ENCODE peak calls at places on chromosomes 5 and 9, in five cellular contexts. M is fibroblast of mammary gland, I is cardiac muscle cell, N is choroid plexus epithelial cell, J is fibroblast of villous mesenchyme. Z is an unnamed sample.
A peak's percentile ranks its signal among the peaks of the same experiment; 100 is the strongest.

GRCh38 chr9:129604766-129605163 is 16.1 kb downstream of the C9orf50 start:
- DNase-seq in M (no peak), N (no peak), I (no peak), J (no peak), Z (no peak)

GRCh38 chr9:118170032-118170955 is 466.1 kb downstream of the TLR4 start:
- DNase-seq in J (peak; percentile 11), I (peak; percentile 31), N (peak; percentile 61), M (peak; percentile 52), Z (peak; percentile 2)

GRCh38 chr5:140041492-140042421 is 1.3 kb downstream of the NRG2 start:
- DNase-seq in M (peak; percentile 42), J (no peak), N (peak; percentile 25), I (peak; percentile 58), Z (peak; percentile 55)

GRCh38 chr9:129285382-129285781 is 107.3 kb upstream of the IER5L start:
- DNase-seq in I (no peak), J (no peak), M (no peak), N (no peak), Z (no peak)

GRCh38 chr5:96649251-96649937 is 12.8 kb upstream of the CAST start:
- DNase-seq in I (no peak), J (peak; percentile 54), M (peak; percentile 40), N (peak; percentile 24), Z (no peak)

GRCh38 chr5:11507156-11507910 is 396.9 kb downstream of the CTNND2 start:
- DNase-seq in J (no peak), M (no peak), N (no peak), I (no peak), Z (no peak)

GRCh38 chr5:168992687-168993086 is 308.3 kb downstream of the SLIT3 start:
- DNase-seq in N (no peak), J (no peak), M (no peak), I (no peak), Z (no peak)

GRCh38 chr5:119031047-119031886 is 39.6 kb upstream of the DMXL1 start:
- DNase-seq in I (no peak), J (no peak), N (no peak), M (no peak), Z (no peak)

GRCh38 chr9:72540348-72540873 is 19.0 kb downstream of the TMC1 start:
- DNase-seq in M (peak; percentile 74), J (peak; percentile 24), I (no peak), N (peak; percentile 43), Z (peak; percentile 68)

GRCh38 chr9:91740713-91741112 is 209.3 kb downstream of the ROR2 start:
- DNase-seq in M (peak; percentile 81), N (peak; percentile 94), I (peak; percentile 87), J (peak; percentile 76), Z (no peak)

GRCh38 chr9:70123695-70124094 is 80.0 kb downstream of the MAMDC2 start:
- DNase-seq in I (peak; percentile 29), M (no peak), J (no peak), N (no peak), Z (no peak)

GRCh38 chr5:139711067-139711851 is 63.1 kb downstream of the CXXC5 start:
- DNase-seq in J (peak; percentile 46), M (peak; percentile 15), N (peak; percentile 50), I (peak; percentile 52), Z (no peak)

GRCh38 chr9:88775037-88775471 is 216.2 kb upstream of the S1PR3 start:
- DNase-seq in J (peak; percentile 97), N (peak; percentile 97), M (peak; percentile 98), I (peak; percentile 97), Z (peak; percentile 91)

GRCh38 chr5:132422720-132423442 is 53.4 kb downstream of the SLC22A5 start:
- DNase-seq in I (no peak), M (peak; percentile 70), J (peak; percentile 83), N (peak; percentile 58), Z (peak; percentile 43)

GRCh38 chr9:3534614-3535404 is 9.0 kb upstream of the RFX3 start:
- DNase-seq in I (no peak), M (no peak), N (no peak), J (no peak), Z (no peak)

GRCh38 chr9:136824496-136825225 is 16.9 kb downstream of the RABL6 start:
- DNase-seq in I (no peak), N (no peak), J (no peak), M (no peak), Z (no peak)

GRCh38 chr5:131854134-131854533 is 57.3 kb upstream of the FNIP1 start:
- DNase-seq in M (peak; percentile 23), N (peak; percentile 34), J (peak; percentile 23), I (peak; percentile 23), Z (no peak)

GRCh38 chr9:34986541-34987047 is 3.0 kb upstream of the DNAJB5 start:
- DNase-seq in N (peak; percentile 31), M (no peak), I (peak; percentile 36), J (no peak), Z (no peak)

GRCh38 chr5:42547146-42547545 is 123.9 kb downstream of the GHR start:
- DNase-seq in I (peak; percentile 58), J (peak; percentile 19), N (peak; percentile 14), M (peak; percentile 97), Z (no peak)

DNA sequence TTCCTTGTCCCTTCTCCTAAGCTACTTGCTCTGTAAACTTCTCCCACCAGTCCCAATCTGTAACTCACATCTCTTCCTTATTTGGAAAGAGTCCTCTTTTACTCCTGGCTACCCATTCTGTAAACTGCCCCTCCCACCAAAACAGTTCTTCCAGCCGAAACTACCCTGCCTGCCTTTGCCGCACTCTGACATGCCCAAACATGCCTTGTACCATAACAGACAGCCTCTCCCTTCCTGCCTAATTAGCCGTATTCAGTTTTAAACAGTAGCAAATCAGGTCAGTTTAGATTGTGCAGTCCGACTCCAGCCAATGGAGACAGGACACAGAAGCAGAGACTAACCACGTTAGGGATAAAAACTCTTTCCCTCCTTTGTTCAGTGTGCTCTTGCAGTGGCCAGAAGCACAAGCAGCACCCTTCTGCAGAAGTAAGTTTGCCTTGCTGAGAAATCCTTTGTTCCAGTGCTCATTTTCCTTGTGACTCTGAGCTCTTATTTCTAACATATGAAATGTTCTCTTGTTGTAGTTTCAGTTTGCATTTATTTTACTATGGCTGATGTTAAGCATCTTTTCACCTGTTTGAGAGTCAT is 5.4 kb upstream of the GLT6D1 start:
- DNase-seq in M (no peak), I (no peak), N (no peak), J (no peak), Z (no peak)
- TF ChIP-seq CTCF in M (no peak), I (no peak), N (no peak), J (no peak), Z (no peak)

GRCh38 chr5:127875235-127876021 is 172.2 kb downstream of the CCDC192 start:
- DNase-seq in M (peak; percentile 68), I (peak; percentile 84), N (peak; percentile 78), J (peak; percentile 55), Z (peak; percentile 38)
- TF ChIP-seq CTCF in M (peak; percentile 19), I (peak; percentile 10), N (peak; percentile 15), J (peak; percentile 36), Z (peak; percentile 59)

GRCh38 chr5:67165524-67166459 is 30.8 kb downstream of the CD180 start:
- DNase-seq in I (peak; percentile 90), M (peak; percentile 80), N (peak; percentile 90), J (peak; percentile 67), Z (peak; percentile 64)
- TF ChIP-seq CTCF in I (peak; percentile 81), M (peak; percentile 77), N (peak; percentile 91), J (peak; percentile 73), Z (peak; percentile 86)

DNA sequence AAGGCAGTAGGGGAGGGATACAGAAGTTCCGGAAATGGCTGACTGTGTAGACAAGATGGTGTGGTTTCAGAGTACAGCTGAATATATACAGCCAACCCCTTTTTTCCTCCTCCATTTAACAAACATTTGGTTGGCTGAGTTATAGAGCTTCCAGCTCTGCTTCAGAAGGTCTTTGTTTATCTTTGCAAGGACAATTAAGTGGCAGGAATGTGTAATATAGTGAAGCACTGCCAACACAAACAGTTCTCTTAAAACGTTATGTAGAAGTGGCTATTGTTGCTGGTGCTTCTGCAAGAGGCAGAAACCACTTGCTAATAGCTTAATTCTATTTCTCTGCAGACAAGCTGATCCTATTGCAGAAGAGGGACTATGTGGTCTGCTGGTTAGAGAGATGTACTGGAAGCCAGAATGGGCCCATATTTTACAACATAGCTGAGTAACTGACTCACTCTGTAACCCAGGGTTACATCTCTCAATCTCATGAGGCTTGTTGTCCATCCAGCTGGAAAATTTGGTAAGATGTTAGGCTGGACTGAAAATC is 62.7 kb upstream of the OSMR start:
- DNase-seq in J (peak; percentile 93), M (peak; percentile 96), I (peak; percentile 94), N (peak; percentile 97), Z (peak; percentile 91)
- TF ChIP-seq CTCF in J (peak; percentile 10), M (peak; percentile 18), I (peak; percentile 6), N (peak; percentile 32), Z (peak; percentile 27)

DNA sequence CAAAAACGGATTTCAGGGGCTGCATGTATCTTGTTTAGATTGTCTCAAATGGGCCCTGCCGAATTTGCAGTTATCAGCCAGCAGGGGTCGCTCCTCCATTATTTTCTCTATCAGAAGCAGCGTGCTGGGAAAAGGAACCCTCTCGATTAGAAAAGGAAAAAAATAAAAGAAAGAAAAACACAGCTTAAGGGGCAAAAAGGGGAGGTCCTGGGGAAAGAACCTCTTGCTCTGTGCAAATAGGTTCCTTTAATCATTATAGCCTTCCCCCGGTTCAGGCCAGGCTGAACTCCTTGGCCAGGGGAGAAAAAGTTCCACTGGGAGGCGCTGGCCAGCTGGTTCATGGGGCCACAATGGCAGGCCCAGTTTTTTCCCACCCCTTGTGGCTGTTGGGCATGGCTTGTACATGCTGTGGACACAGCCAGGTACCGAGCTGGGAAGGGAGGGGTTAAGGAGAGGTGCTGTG is 25.0 kb upstream of the CAPSL start:
- DNase-seq in N (peak; percentile 22), J (peak; percentile 20), M (peak; percentile 22), I (no peak), Z (peak; percentile 20)
- TF ChIP-seq CTCF in N (peak; percentile 60), J (peak; percentile 54), M (peak; percentile 46), I (peak; percentile 27), Z (peak; percentile 92)

Z was measured in HFFc6.